ENCODE peak calls at places on chromosomes 16 and 17, in four cellular contexts. K is body of pancreas, U is right cardiac atrium, V is substantia nigra. Y is an unnamed sample.

GRCh38 chr16:1288813-1289479 is 20.5 kb upstream of the UBE2I start:
- DNase-seq in K (no peak), U (no peak), V (no peak), Y (no peak)

GRCh38 chr16:53852678-53853077 is 148.7 kb downstream of the FTO start:
- DNase-seq in K (no peak), U (no peak), V (no peak), Y (no peak)

GRCh38 chr16:67431805-67432476 is 1.0 kb downstream of the HSD11B2 start:
- DNase-seq in K (no peak), U (no peak), V (no peak), Y (no peak)

GRCh38 chr17:36816214-36816613 is 121.1 kb upstream of the LHX1 start:
- DNase-seq in K (no peak), U (no peak), V (no peak), Y (no peak)

GRCh38 chr16:81891734-81892364 is 112.8 kb downstream of the PLCG2 start:
- DNase-seq in K (no peak), U (no peak), V (no peak), Y (no peak)

GRCh38 chr16:55569025-55569424 is 2.5 kb downstream of the CAPNS2 start:
- DNase-seq in K (no peak), U (no peak), V (no peak), Y (no peak)

GRCh38 chr17:16870253-16871245 is 101.4 kb downstream of the TNFRSF13B start:
- DNase-seq in K (no peak), U (no peak), V (no peak), Y (no peak)

GRCh38 chr17:81349397-81350319 is 45.6 kb upstream of the BAHCC1 start:
- DNase-seq in K (no peak), U (peak), V (no peak), Y (no peak)

GRCh38 chr16:85498607-85499006 is 114.5 kb upstream of the GSE1 start:
- DNase-seq in K (no peak), U (no peak), V (no peak), Y (no peak)

GRCh38 chr17:28276011-28276410 is 43.0 kb upstream of the TMEM97 start:
- DNase-seq in K (peak), U (no peak), V (no peak), Y (no peak)

DNA sequence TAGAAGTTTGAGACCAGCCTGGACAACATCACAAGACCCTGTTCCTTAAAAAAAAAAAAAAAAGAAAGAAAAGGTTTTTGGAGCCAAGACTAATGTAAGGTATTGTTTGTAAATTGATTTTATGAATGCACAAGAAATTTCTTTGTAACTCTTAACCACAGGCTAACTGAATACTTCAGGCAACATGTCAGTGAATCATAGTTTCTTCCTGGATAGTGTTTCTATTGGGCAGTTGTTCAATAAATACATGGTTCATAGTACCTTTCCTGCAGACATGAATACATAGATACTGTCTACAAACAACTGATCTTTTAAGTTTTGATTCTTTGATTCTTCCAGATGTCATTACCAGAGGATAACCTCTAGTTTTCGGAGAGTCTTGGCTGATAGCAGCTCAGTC is 11.6 kb downstream of the DDX42 start:
- DNase-seq in K (no peak), U (no peak), V (no peak), Y (no peak)
- H3K27ac ChIP-seq in K (no peak), U (no peak), V (no peak), Y (no peak)

DNA sequence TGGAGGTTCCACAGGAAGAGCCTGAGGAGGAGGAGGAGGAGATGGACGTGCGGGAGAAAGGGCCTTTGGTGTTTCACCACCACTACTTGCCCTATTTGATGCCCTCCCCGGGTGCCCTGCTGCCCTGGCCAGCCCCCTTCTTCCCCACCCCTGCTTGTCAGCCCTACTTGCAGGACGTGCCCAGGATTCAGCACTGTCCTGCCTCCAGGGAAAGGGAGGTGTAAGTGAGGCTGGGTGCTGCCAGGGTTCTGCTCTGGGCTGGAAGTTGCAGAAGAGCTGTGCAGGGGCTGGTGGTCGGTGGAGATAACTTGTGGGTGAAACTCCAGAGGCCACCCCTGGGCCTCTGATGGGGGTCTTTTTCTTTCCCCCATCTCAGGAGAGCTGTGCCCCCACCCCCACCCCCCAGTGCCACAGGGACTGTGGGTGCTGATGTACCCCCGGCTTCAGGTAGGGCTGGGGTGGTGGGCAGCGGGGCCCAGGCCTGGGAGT is 3.0 kb downstream of the PRR29 start:
- DNase-seq in K (no peak), U (no peak), V (no peak), Y (no peak)
- H3K27ac ChIP-seq in K (no peak), U (peak), V (no peak), Y (no peak)

GRCh38 chr17:49445561-49445960 is 30.9 kb upstream of the PHB1 start:
- DNase-seq in K (no peak), U (no peak), V (no peak), Y (no peak)
- H3K27ac ChIP-seq in K (no peak), U (no peak), V (no peak), Y (no peak)

DNA sequence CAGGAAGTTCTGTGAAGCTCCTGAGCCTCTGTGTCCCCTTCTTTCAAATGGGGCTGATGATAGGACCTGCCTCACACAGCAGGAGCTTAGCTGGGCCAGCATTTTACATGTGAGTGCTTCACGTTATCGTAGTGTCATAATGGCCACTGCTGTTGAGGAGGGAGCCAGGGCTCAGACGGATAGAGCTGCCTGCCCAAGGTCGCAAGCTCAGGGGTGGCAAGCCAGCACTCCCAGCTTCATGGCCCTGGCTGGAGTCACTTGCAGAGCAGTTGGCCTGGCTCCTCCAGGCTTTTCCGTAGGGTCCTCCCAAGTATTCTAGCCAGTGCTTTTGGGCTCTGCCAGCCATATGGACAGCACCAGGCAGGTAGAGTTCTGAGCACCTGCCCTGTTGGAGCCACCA is 115.1 kb downstream of the SOCS1 start:
- DNase-seq in K (no peak), U (no peak), V (no peak), Y (no peak)
- H3K27ac ChIP-seq in K (no peak), U (peak), V (no peak), Y (no peak)

GRCh38 chr17:80033840-80034239 is 1.8 kb downstream of the TBC1D16 start:
- DNase-seq in K (no peak), U (no peak), V (no peak), Y (no peak)

GRCh38 chr17:80035937-80036714 is at the start of gene CCDC40:
- DNase-seq in K (peak), U (peak), V (peak), Y (peak)

GRCh38 chr17:80034977-80035686 is 540 bp downstream of the TBC1D16 start:
- DNase-seq in K (peak), U (peak), V (no peak), Y (no peak)

GRCh38 chr17:80035687-80035936 is at the start of gene TBC1D16:
- DNase-seq in K (no peak), U (no peak), V (no peak), Y (no peak)

DNA sequence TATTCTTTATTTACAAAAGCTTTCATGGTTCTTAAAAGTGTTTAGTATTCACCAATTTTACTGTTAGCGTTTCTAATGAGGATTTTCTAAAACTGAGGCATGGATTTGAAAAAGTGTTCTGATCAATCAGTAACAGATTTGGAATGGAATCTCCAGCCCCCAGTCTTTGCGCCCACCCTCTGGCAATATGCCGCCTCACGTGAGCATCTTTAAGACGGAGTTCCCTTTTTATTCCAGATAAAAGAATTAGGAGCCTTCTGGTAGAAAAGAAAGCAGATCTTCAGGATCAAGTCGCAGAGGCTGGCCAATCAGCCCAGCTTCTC is 1.1 kb downstream of the TBC1D16 start:
- DNase-seq in K (no peak), U (no peak), V (no peak), Y (no peak)
- H3K27ac ChIP-seq in K (no peak), U (no peak), V (no peak), Y (no peak)

GRCh38 chr17:50599606-50600005 is 35.1 kb upstream of the ABCC3 start:
- DNase-seq in K (no peak), U (no peak), V (no peak), Y (no peak)
- H3K27ac ChIP-seq in K (no peak), U (no peak), V (no peak), Y (no peak)

GRCh38 chr16:10931977-10932632 is 10.2 kb downstream of the DEXI start:
- DNase-seq in K (no peak), U (no peak), V (no peak), Y (no peak)
- H3K27ac ChIP-seq in K (no peak), U (no peak), V (no peak), Y (no peak)

GRCh38 chr16:2967721-2968161 is 1.4 kb upstream of the PAQR4 start:
- DNase-seq in K (no peak), U (peak), V (no peak), Y (no peak)

GRCh38 chr16:2969545-2970521 is 685 bp downstream of the PAQR4 start:
- DNase-seq in K (peak), U (peak), V (peak), Y (peak)

GRCh38 chr16:2968738-2969544 is at the start of gene PAQR4:
- DNase-seq in K (peak), U (peak), V (peak), Y (peak)

GRCh38 chr16:2967211-2967631 is 1.9 kb upstream of the PAQR4 start:
- DNase-seq in K (no peak), U (no peak), V (no peak), Y (no peak)

DNA sequence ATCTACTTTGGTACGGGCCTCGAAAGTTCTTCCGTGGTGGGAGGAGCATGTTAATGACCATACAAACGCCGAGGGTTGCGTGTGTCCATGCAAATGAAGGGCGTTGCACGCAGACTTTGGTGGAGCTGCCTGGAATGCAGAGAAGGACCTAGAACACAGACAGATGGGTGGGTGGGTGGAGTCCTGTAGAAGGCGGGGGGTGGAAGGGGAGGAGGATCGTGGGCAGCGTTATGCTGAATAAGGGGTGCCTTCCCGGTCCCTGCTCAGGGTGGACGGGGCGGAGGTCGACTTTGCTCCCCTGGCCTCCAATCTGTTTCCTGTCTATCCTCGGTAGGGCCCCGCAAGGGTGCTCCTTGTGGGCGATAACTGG is 795 bp upstream of the PAQR4 start:
- DNase-seq in K (no peak), U (peak), V (no peak), Y (no peak)
- H3K27ac ChIP-seq in K (no peak), U (no peak), V (peak), Y (no peak)